ENCODE peak calls at places on chromosomes 6 and 20, in ten cellular contexts. T is naive thymus-derived CD4-positive, alpha-beta T cell; B is ELR; S is PC-9; I is LHCN-M2; P is GM13976; Z is Daoy; Y is NCI-H526 treated with DMSO at 0.1 percent for 48 hours; X is NCI-H2029; G is fibroblast of gingiva. V is an unnamed sample.

GRCh38 chr6:8047466-8048292 is 16.5 kb downstream of the BLOC1S5 start:
- DNase-seq in Z (peak; percentile 6), X (no peak), Y (no peak), I (peak; percentile 78), P (no peak), T (no peak), G (peak; percentile 22), B (peak; percentile 11), S (peak; percentile 61), V (no peak)

GRCh38 chr20:36106606-36107005 is 47.9 kb upstream of the EPB41L1 start:
- DNase-seq in Z (no peak), S (no peak), G (no peak), I (no peak), X (no peak), Y (no peak), T (no peak), B (no peak), P (no peak), V (no peak)

GRCh38 chr6:41184761-41185160 is 16.2 kb downstream of the TREML2 start:
- DNase-seq in P (no peak), Y (no peak), G (no peak), S (no peak), X (no peak), I (no peak), T (no peak), B (no peak), Z (no peak), V (no peak)

GRCh38 chr6:53483423-53484353 is 61.2 kb downstream of the GCLC start:
- DNase-seq in X (no peak), T (no peak), I (peak; percentile 26), Y (no peak), G (no peak), S (no peak), P (no peak), Z (no peak), B (peak; percentile 34), V (no peak)

GRCh38 chr6:137286926-137287325 is 67.7 kb upstream of the IFNGR1 start:
- DNase-seq in X (no peak), G (no peak), T (no peak), B (no peak), Z (no peak), I (no peak), S (no peak), Y (no peak), P (no peak), V (no peak)

GRCh38 chr20:34639755-34640222 is 37.1 kb downstream of the PIGU start:
- DNase-seq in T (no peak), I (peak; percentile 36), B (no peak), X (peak; percentile 78), G (no peak), P (no peak), Y (no peak), S (peak; percentile 38), Z (no peak), V (no peak)

GRCh38 chr6:6721606-6722005 is 133.1 kb downstream of the LY86 start:
- DNase-seq in Y (no peak), G (no peak), B (no peak), X (no peak), S (no peak), T (no peak), P (no peak), Z (no peak), I (no peak), V (no peak)

GRCh38 chr6:3218266-3218665 is 9.2 kb downstream of the TUBB2B start:
- DNase-seq in B (no peak), X (no peak), Z (no peak), P (no peak), T (no peak), S (no peak), I (no peak), Y (no peak), G (no peak), V (no peak)

GRCh38 chr6:1689141-1689540 is 79.4 kb downstream of the FOXC1 start:
- DNase-seq in Y (no peak), X (no peak), I (no peak), G (no peak), Z (no peak), T (no peak), B (peak; percentile 30), P (no peak), S (peak; percentile 87), V (no peak)

GRCh38 chr20:39903806-39904205 is 785.2 kb downstream of the MAFB start:
- DNase-seq in G (no peak), I (no peak), S (no peak), Z (no peak), B (no peak), Y (no peak), P (no peak), T (no peak), X (no peak), V (no peak)

GRCh38 chr20:50604451-50604850 is 86.9 kb downstream of the RIPOR3 start:
- DNase-seq in Z (no peak), S (no peak), Y (no peak), G (no peak), X (no peak), I (no peak), P (no peak), B (no peak), T (no peak), V (no peak)

GRCh38 chr20:44328428-44328827 is 8.4 kb upstream of the R3HDML start:
- DNase-seq in T (no peak), B (no peak), P (no peak), S (no peak), G (no peak), I (no peak), X (no peak), Y (no peak), Z (no peak), V (no peak)

GRCh38 chr6:346389-347030 is 45.0 kb upstream of the IRF4 start:
- DNase-seq in I (peak; percentile 13), Y (no peak), X (no peak), P (no peak), T (no peak), Z (peak; percentile 70), G (peak; percentile 60), S (no peak), B (no peak), V (no peak)

GRCh38 chr20:51738877-51739447 is 29.2 kb downstream of the ATP9A start:
- DNase-seq in Z (peak; percentile 70), G (no peak), B (no peak), T (no peak), S (peak; percentile 70), X (no peak), P (no peak), Y (no peak), I (no peak), V (no peak)

GRCh38 chr20:62603907-62604785 is 38.2 kb upstream of the SLCO4A1 start:
- DNase-seq in I (no peak), S (no peak), Z (no peak), T (peak; percentile 14), P (no peak), X (no peak), B (peak; percentile 26), Y (no peak), G (no peak), V (no peak)

GRCh38 chr20:8020314-8021079 is 936 bp upstream of the TMX4 start:
- DNase-seq in G (no peak), P (peak; percentile 23), T (peak; percentile 45), B (peak; percentile 48), I (no peak), S (peak; percentile 72), Z (no peak), Y (peak; percentile 79), X (no peak), V (peak; percentile 49)

GRCh38 chr6:45495404-45496084 is 117.8 kb upstream of the SUPT3H start:
- DNase-seq in Y (no peak), B (no peak), Z (no peak), P (no peak), G (no peak), S (no peak), T (peak; percentile 58), I (no peak), X (no peak), V (no peak)

GRCh38 chr6:126664271-126664670 is 324.4 kb downstream of the CENPW start:
- DNase-seq in B (no peak), G (peak; percentile 65), Z (no peak), Y (no peak), S (no peak), X (no peak), I (no peak), T (no peak), P (no peak), V (no peak)

GRCh38 chr6:24985313-24985712 is 49.6 kb upstream of the RIPOR2 start:
- DNase-seq in Z (no peak), G (no peak), P (no peak), X (no peak), B (no peak), Y (no peak), T (no peak), S (no peak), I (no peak), V (no peak)

GRCh38 chr6:30259140-30260035 is 46.2 kb upstream of the TRIM26 start:
- DNase-seq in P (peak; percentile 90), G (peak; percentile 63), Z (peak; percentile 88), T (peak; percentile 42), S (no peak), B (peak; percentile 87), X (no peak), Y (peak; percentile 59), I (peak; percentile 75), V (peak; percentile 92)

GRCh38 chr6:139277161-139277560 is 14.6 kb downstream of the TXLNB start:
- DNase-seq in T (no peak), G (no peak), S (no peak), Z (no peak), Y (no peak), X (no peak), I (no peak), P (no peak), B (no peak), V (no peak)

GRCh38 chr6:154653853-154654252 is 79.4 kb upstream of the SCAF8 start:
- DNase-seq in Y (no peak), B (peak; percentile 88), S (no peak), G (peak; percentile 46), I (peak; percentile 64), T (no peak), Z (peak; percentile 91), P (no peak), X (no peak), V (no peak)

GRCh38 chr6:1856381-1856780 is 246.7 kb downstream of the FOXC1 start:
- DNase-seq in B (peak; percentile 23), G (peak; percentile 69), Y (peak; percentile 94), S (no peak), T (no peak), I (no peak), P (peak; percentile 57), Z (peak; percentile 82), X (peak; percentile 93), V (peak; percentile 59)

GRCh38 chr6:80143312-80143960 is 37.0 kb downstream of the BCKDHB start:
- DNase-seq in S (peak; percentile 82), P (no peak), Z (peak; percentile 86), B (peak; percentile 88), X (peak; percentile 30), T (no peak), G (peak; percentile 93), Y (no peak), I (peak; percentile 98), V (no peak)

GRCh38 chr6:111480988-111481830 is 1.8 kb downstream of the REV3L start:
- DNase-seq in Y (peak; percentile 70), X (no peak), I (peak; percentile 35), B (peak; percentile 56), Z (no peak), S (no peak), P (no peak), T (no peak), G (no peak), V (no peak)

GRCh38 chr20:20548527-20549266 is 163.7 kb downstream of the RALGAPA2 start:
- DNase-seq in G (no peak), I (no peak), P (no peak), B (no peak), X (no peak), Y (no peak), T (no peak), Z (no peak), S (peak; percentile 96), V (no peak)

GRCh38 chr6:42710316-42710715 is 12.1 kb downstream of the PRPH2 start:
- DNase-seq in B (no peak), X (no peak), G (no peak), T (no peak), Z (no peak), P (no peak), I (no peak), S (no peak), Y (no peak), V (no peak)

GRCh38 chr6:151690768-151691562 is 116.5 kb upstream of the ESR1 start:
- DNase-seq in Z (peak; percentile 20), B (peak; percentile 22), P (no peak), X (no peak), G (peak; percentile 59), I (peak; percentile 62), Y (no peak), S (no peak), T (peak; percentile 35), V (peak; percentile 32)

V was measured in GM20000.